ENCODE peak calls at places on chromosomes 11 and 22, in five cellular contexts. T is stomach; W is HL-60; N is CD8-positive, alpha-beta memory T cell; H is brain microvascular endothelial cell. Q is an unnamed sample.

GRCh38 chr22:42156121-42156520 is 25.5 kb upstream of the CYP2D6 start:
- DNase-seq in T (no peak), W (no peak), N (no peak), H (no peak), Q (no peak)

GRCh38 chr11:86938900-86939880 is 16.0 kb downstream of the FZD4 start:
- DNase-seq in T (no peak), W (no peak), N (peak; percentile 16), H (no peak), Q (no peak)

GRCh38 chr22:31477329-31477728 is 12.3 kb downstream of the EIF4ENIF1 start:
- DNase-seq in T (no peak), W (no peak), N (no peak), H (no peak), Q (no peak)

GRCh38 chr22:45478108-45478771 is 24.4 kb upstream of the FBLN1 start:
- DNase-seq in T (no peak), W (no peak), N (no peak), H (peak; percentile 84), Q (no peak)

GRCh38 chr22:33682927-33683326 is 237.3 kb downstream of the LARGE1 start:
- DNase-seq in T (no peak), W (no peak), N (no peak), H (no peak), Q (no peak)

GRCh38 chr11:74449369-74449931 is 17.9 kb downstream of the KCNE3 start:
- DNase-seq in T (peak; percentile 29), W (peak; percentile 65), N (peak; percentile 65), H (peak; percentile 83), Q (peak; percentile 84)

GRCh38 chr11:112780351-112781043 is 180.7 kb upstream of the NCAM1 start:
- DNase-seq in T (no peak), W (no peak), N (no peak), H (no peak), Q (no peak)

GRCh38 chr11:45045692-45046471 is 95.2 kb upstream of the TP53I11 start:
- DNase-seq in T (peak; percentile 31), W (peak; percentile 45), N (no peak), H (peak; percentile 39), Q (no peak)

GRCh38 chr11:113531078-113531477 is 55.9 kb upstream of the DRD2 start:
- DNase-seq in T (no peak), W (no peak), N (no peak), H (no peak), Q (no peak)

GRCh38 chr22:39087881-39088687 is 9.0 kb upstream of the APOBEC3H start:
- DNase-seq in T (no peak), W (no peak), N (no peak), H (no peak), Q (no peak)

GRCh38 chr11:134762248-134763029 is 350.4 kb upstream of the B3GAT1 start:
- DNase-seq in T (no peak), W (no peak), N (no peak), H (no peak), Q (no peak)

GRCh38 chr11:100675115-100675650 is 11.9 kb upstream of the ARHGAP42 start:
- DNase-seq in T (no peak), W (no peak), N (no peak), H (no peak), Q (no peak)

GRCh38 chr11:102603091-102603490 is 22.0 kb downstream of the MMP20 start:
- DNase-seq in T (no peak), W (no peak), N (no peak), H (peak; percentile 76), Q (peak; percentile 95)

GRCh38 chr22:29129644-29130201 is 56.9 kb downstream of the KREMEN1 start:
- DNase-seq in T (no peak), W (no peak), N (no peak), H (no peak), Q (peak; percentile 26)

GRCh38 chr11:133164986-133165385 is 367.3 kb downstream of the OPCML start:
- DNase-seq in T (no peak), W (no peak), N (no peak), H (no peak), Q (no peak)

GRCh38 chr11:14668733-14669301 is 25.2 kb downstream of the PDE3B start:
- DNase-seq in T (no peak), W (no peak), N (no peak), H (no peak), Q (no peak)

GRCh38 chr11:46326813-46327416 is 20.3 kb upstream of the DGKZ start:
- DNase-seq in T (no peak), W (no peak), N (no peak), H (no peak), Q (no peak)

GRCh38 chr22:40008726-40009125 is 14.0 kb downstream of the FAM83F start:
- DNase-seq in T (no peak), W (no peak), N (no peak), H (peak; percentile 4), Q (peak; percentile 73)

GRCh38 chr11:82867495-82868082 is 32.6 kb downstream of the PRCP start:
- DNase-seq in T (peak; percentile 79), W (peak; percentile 34), N (peak; percentile 71), H (peak; percentile 86), Q (peak; percentile 87)

GRCh38 chr22:42334875-42335512 is 64.5 kb upstream of the TCF20 start:
- DNase-seq in T (no peak), W (no peak), N (no peak), H (no peak), Q (peak; percentile 63)

DNA sequence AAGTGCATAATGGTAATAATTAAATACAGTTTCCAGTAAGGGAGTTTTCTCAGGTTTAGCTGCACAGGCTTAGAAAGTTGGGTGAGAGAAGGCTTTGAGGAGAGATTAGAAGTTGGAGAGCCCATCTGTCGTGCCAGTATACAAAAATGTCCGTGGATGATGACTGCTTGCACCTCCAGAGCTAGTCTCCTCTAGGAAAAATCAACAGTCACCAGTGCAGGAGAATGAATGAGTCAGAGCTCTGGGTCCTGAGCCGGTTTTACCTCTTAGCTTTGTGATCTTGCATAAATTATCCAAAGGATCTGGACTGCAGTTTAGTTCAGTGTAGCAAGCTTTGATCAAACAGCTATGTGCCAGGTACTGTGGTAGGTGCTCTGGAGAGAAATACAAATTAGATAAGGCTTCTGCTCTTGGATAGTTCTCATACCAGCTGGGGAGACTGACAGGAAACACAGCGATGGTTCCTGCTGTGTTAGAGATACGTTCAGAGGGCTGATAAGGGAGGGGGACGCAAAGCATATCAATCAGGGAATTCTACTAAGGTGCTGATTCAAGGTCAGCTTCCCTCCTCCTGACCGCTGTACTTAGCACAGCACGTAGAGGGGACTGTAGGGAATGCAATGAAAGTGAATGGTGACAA is 125.9 kb downstream of the TEAD1 start:
- DNase-seq in T (peak; percentile 63), W (no peak), N (no peak), H (peak; percentile 85), Q (no peak)
- H3K27ac ChIP-seq in T (peak overlapping the region; percentile 70), W (no peak overlapping the region), N (no peak overlapping the region), H (peak overlapping the region; percentile 83), Q (no peak overlapping the region)

GRCh38 chr22:17981497-17981896 is 42.9 kb downstream of the MICAL3 start:
- DNase-seq in T (no peak), W (no peak), N (no peak), H (no peak), Q (no peak)

GRCh38 chr22:17980638-17981051 is 43.7 kb downstream of the MICAL3 start:
- DNase-seq in T (peak; percentile 48), W (peak; percentile 28), N (peak; percentile 22), H (no peak), Q (peak; percentile 61)

GRCh38 chr22:17982572-17983141 is 41.7 kb downstream of the MICAL3 start:
- DNase-seq in T (no peak), W (no peak), N (no peak), H (no peak), Q (no peak)

GRCh38 chr22:17978027-17978426 is 46.3 kb downstream of the MICAL3 start:
- DNase-seq in T (no peak), W (no peak), N (no peak), H (no peak), Q (no peak)

GRCh38 chr22:17980013-17980510 is 44.3 kb downstream of the MICAL3 start:
- DNase-seq in T (no peak), W (no peak), N (no peak), H (no peak), Q (no peak)
- H3K4me3 ChIP-seq in T (no peak overlapping the region), W (no peak overlapping the region), N (peak overlapping the region; percentile 52), H (no peak overlapping the region), Q (peak overlapping the region; percentile 31)

DNA sequence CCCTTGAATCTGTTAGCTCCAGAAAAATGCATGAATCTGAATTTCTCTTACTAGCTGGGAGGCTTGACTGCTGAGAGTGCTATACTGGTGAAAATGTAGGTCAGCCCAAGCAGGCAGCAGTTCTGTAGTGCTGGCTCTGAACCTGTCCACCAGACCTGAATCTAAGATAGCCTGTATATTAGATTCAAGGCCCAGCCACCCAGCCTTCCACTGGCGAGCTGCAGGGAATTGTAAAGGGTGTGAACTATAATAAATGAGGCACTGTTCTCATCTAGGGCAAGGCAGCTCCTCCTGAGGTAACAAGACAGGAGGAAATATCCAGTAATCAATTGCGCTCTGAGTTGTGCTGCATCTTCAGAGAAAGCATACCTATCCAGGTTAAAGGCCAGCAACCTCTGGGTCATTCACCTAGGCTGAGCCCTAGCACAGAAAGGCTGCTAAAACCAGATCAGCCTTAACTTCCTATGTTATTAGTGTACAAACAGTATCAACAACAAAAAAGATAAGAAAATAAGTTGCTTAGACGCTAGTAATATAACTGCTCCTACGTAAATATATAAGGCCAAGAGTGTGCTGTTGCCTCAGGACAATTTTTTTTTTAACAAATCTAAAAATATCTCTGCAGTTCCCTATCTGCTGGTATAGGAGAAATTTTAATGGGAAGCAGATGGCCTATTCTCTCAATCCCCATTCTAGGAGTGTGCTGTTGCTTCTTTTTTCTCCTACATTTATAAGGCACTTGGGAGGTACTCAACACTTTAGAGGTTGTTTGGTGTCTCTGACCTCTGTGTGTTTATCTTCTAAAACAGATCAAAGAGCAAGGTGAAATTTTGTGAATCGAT is 63.0 kb downstream of the RELT start:
- DNase-seq in T (no peak), W (no peak), N (no peak), H (no peak), Q (no peak)
- H3K27ac ChIP-seq in T (no peak overlapping the region), W (no peak overlapping the region), N (no peak overlapping the region), H (no peak overlapping the region), Q (no peak overlapping the region)

DNA sequence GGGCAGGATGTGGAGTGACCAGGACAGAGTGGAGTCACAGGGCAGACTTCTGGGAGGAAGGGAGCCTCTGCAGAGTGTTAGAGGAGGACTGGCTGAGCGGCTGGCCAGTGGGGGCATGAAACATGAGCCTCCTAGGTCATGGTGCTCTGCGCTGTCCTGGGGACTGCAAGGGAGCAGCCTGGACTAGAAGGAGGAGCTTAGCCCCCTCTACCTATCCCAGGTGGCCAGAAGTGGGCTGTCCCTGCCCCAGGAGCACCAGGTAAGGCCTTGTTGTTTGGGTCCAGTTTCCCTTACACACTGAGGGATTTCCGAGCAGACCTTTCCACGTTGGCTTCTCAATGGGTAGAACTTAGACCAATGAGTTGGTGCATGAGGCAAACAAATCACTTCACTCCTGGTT is 7.4 kb downstream of the PKNOX2 start:
- DNase-seq in T (no peak), W (no peak), N (no peak), H (no peak), Q (no peak)
- H3K4me3 ChIP-seq in T (no peak overlapping the region), W (no peak overlapping the region), N (no peak overlapping the region), H (no peak overlapping the region), Q (no peak overlapping the region)

DNA sequence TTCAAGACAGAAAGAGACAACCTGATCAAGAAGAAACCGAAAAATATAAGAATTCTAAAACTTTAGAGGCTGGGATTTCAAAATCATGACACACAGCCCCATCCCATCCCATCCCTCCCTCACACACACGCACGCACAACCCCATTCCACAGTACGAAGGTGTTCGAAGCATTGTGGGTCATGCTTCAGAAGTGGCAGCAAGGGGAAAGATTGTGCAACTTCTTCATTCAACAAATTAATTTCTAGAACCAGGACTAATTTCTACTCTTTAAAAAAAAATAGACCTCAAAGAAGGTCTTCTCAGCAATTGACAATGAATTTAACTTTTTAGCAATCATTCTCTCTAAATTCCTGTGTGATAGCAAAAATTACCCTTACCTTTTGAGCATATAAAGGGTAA is 867 bp downstream of the SPA17 start:
- DNase-seq in T (no peak), W (no peak), N (no peak), H (no peak), Q (no peak)
- H3K27ac ChIP-seq in T (peak overlapping the region; percentile 88), W (peak overlapping the region; percentile 69), N (peak overlapping the region; percentile 71), H (no peak overlapping the region), Q (no peak overlapping the region)